ENCODE peak calls at places on chromosome 20, in seven cellular contexts. D is CD8-positive, alpha-beta T cell; K is cardiac fibroblast; V is NB4; M is HCT116; I is testis; L is left ventricle myocardium inferior. H is an unnamed sample.

GRCh38 chr20:621115-621756 is 11.1 kb upstream of the TCF15 start:
- DNase-seq in M (no peak), D (no peak), K (peak; percentile 54), L (no peak), V (peak; percentile 31), I (no peak), H (no peak)

GRCh38 chr20:15378151-15378550 is 1040.7 kb upstream of the FLRT3 start:
- DNase-seq in D (no peak), L (no peak), K (no peak), M (no peak), I (no peak), V (no peak), H (no peak)

GRCh38 chr20:1566701-1567100 is 9.2 kb upstream of the SIRPD start:
- DNase-seq in D (no peak), L (no peak), K (no peak), M (no peak), V (peak; percentile 0), I (no peak), H (no peak)

GRCh38 chr20:9279905-9280304 is 211.0 kb downstream of the PLCB4 start:
- DNase-seq in L (no peak), D (no peak), M (no peak), K (no peak), V (no peak), I (no peak), H (no peak)

GRCh38 chr20:11067359-11067758 is 393.6 kb upstream of the JAG1 start:
- DNase-seq in V (no peak), L (no peak), I (no peak), D (no peak), K (no peak), M (no peak), H (no peak)

GRCh38 chr20:64219202-64219601 is 36.3 kb upstream of the PCMTD2 start:
- DNase-seq in K (no peak), M (no peak), D (no peak), V (no peak), I (no peak), L (no peak), H (no peak)

GRCh38 chr20:23155141-23155590 is 69.0 kb upstream of the CD93 start:
- DNase-seq in K (no peak), V (peak; percentile 81), L (no peak), D (no peak), I (no peak), M (no peak), H (no peak)

GRCh38 chr20:8608470-8608869 is 460.4 kb upstream of the PLCB4 start:
- DNase-seq in D (no peak), L (no peak), K (peak; percentile 13), M (no peak), V (no peak), I (no peak), H (no peak)

GRCh38 chr20:64237316-64237715 is 18.2 kb upstream of the PCMTD2 start:
- DNase-seq in D (no peak), V (no peak), L (no peak), M (no peak), K (no peak), I (no peak), H (no peak)

GRCh38 chr20:8504030-8504429 is 372.0 kb downstream of the PLCB1 start:
- DNase-seq in K (no peak), V (no peak), L (no peak), M (no peak), I (no peak), D (no peak), H (no peak)

GRCh38 chr20:29873946-29874345 is 1383.5 kb upstream of the DEFB115 start:
- DNase-seq in M (no peak), L (peak; percentile 45), K (peak; percentile 38), D (peak; percentile 45), V (peak; percentile 69), I (peak; percentile 72), H (peak; percentile 78)

GRCh38 chr20:36311854-36312723 is 6.0 kb downstream of the DLGAP4 start:
- DNase-seq in I (no peak), D (no peak), M (no peak), L (no peak), V (no peak), K (no peak), H (peak; percentile 34)

GRCh38 chr20:1463971-1464570 is 2.6 kb downstream of the NSFL1C start:
- DNase-seq in I (peak; percentile 4), K (no peak), M (no peak), V (peak; percentile 45), L (no peak), D (no peak), H (no peak)

GRCh38 chr20:64065973-64066341 is 3.0 kb downstream of the TCEA2 start:
- DNase-seq in V (peak; percentile 89), L (no peak), M (peak; percentile 62), D (peak; percentile 62), K (peak; percentile 80), I (no peak), H (no peak)

GRCh38 chr20:23668477-23668951 is 20.3 kb downstream of the CST4 start:
- DNase-seq in K (peak; percentile 74), I (peak; percentile 78), M (peak; percentile 54), V (peak; percentile 70), L (no peak), D (no peak), H (peak; percentile 57)

GRCh38 chr20:7950387-7950786 is 10.1 kb upstream of the HAO1 start:
- DNase-seq in D (no peak), V (no peak), M (no peak), I (no peak), L (no peak), K (no peak), H (no peak)

GRCh38 chr20:25042531-25043498 is 15.1 kb downstream of the ACSS1 start:
- DNase-seq in V (peak; percentile 92), M (no peak), L (peak; percentile 70), D (peak; percentile 65), K (no peak), I (peak; percentile 42), H (no peak)

GRCh38 chr20:4109587-4109986 is 94.2 kb upstream of the RNF24 start:
- DNase-seq in L (no peak), D (no peak), K (no peak), M (no peak), V (no peak), I (no peak), H (no peak)

GRCh38 chr20:24438331-24438730 is 31.1 kb upstream of the SYNDIG1 start:
- DNase-seq in I (no peak), D (no peak), K (no peak), L (no peak), V (no peak), M (no peak), H (no peak)

GRCh38 chr20:55103188-55103587 is 627.8 kb downstream of the DOK5 start:
- DNase-seq in L (no peak), V (no peak), D (no peak), I (no peak), K (no peak), M (no peak), H (no peak)

GRCh38 chr20:57469418-57470211 is 55.3 kb downstream of the CTCFL start:
- DNase-seq in L (peak; percentile 65), D (no peak), K (no peak), V (no peak), M (no peak), I (peak; percentile 22), H (peak; percentile 19)

GRCh38 chr20:23100021-23100753 is 14.1 kb upstream of the CD93 start:
- DNase-seq in V (no peak), D (no peak), I (peak; percentile 37), K (no peak), M (no peak), L (no peak), H (no peak)

GRCh38 chr20:11235058-11235457 is 561.3 kb upstream of the JAG1 start:
- DNase-seq in V (no peak), K (peak; percentile 52), D (no peak), M (no peak), I (no peak), L (no peak), H (no peak)

GRCh38 chr20:64047968-64048401 is 1.5 kb downstream of the SOX18 start:
- DNase-seq in M (no peak), D (no peak), V (peak; percentile 80), I (no peak), K (no peak), L (no peak), H (no peak)

GRCh38 chr20:51345601-51346101 is 196.9 kb downstream of the NFATC2 start:
- DNase-seq in I (peak; percentile 56), V (no peak), M (no peak), K (peak; percentile 82), D (no peak), L (no peak), H (peak; percentile 54)

GRCh38 chr20:44930517-44931168 is 20.8 kb downstream of the PABPC1L start:
- DNase-seq in D (no peak), K (no peak), M (no peak), I (no peak), L (no peak), V (no peak), H (no peak)
- H3K4me3 ChIP-seq in D (no peak overlapping the region), K (no peak overlapping the region), M (no peak overlapping the region), I (no peak overlapping the region), L (no peak overlapping the region), V (no peak overlapping the region), H (no peak overlapping the region)

DNA sequence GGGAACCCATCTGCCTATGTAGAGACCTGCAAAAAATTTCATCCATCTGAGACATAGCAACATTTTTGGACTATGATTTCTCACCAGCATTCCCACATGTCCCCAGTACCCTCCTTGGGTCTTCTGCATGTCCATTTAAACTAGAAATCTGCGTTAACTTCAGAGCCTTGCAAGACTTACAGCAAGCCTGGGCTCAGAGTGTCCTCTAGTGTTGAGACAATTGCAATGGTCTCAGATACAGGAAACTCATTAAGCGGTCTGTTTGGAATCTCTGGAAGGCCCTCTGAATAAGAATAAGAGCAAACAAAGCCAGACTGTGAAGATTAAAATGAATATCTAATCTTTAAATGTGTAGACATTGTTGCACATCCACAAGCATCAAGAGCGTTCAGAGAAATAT is 20.5 kb upstream of the PI3 start:
- DNase-seq in I (no peak), V (peak; percentile 9), L (no peak), K (peak; percentile 9), D (no peak), M (no peak), H (no peak)
- TF ChIP-seq CTCF in I (no peak), V (no peak), L (no peak), K (no peak), D (no peak), M (no peak), H (no peak)

GRCh38 chr20:3043381-3043780 is at the start of gene GNRH2:
- DNase-seq in M (no peak), D (no peak), V (no peak), K (no peak), I (no peak), L (no peak), H (no peak)

GRCh38 chr20:3044336-3044965 is 1.0 kb downstream of the GNRH2 start:
- DNase-seq in M (no peak), K (no peak), L (no peak), V (no peak), D (no peak), I (no peak), H (no peak)

GRCh38 chr20:3042621-3043020 is 801 bp upstream of the GNRH2 start:
- DNase-seq in M (no peak), K (no peak), I (peak; percentile 53), D (no peak), L (peak; percentile 62), V (no peak), H (peak; percentile 85)

GRCh38 chr20:3040086-3040485 is 3.3 kb upstream of the GNRH2 start:
- DNase-seq in K (no peak), D (no peak), I (no peak), M (no peak), V (no peak), L (no peak), H (no peak)

GRCh38 chr20:3041818-3042504 is 1.5 kb upstream of the GNRH2 start:
- DNase-seq in I (no peak), L (no peak), M (no peak), K (no peak), V (no peak), D (no peak), H (no peak)
- H3K4me3 ChIP-seq in I (no peak overlapping the region), L (peak overlapping the region; percentile 11), M (no peak overlapping the region), K (no peak overlapping the region), V (no peak overlapping the region), D (no peak overlapping the region), H (no peak overlapping the region)

GRCh38 chr20:46468508-46468907 is 44.9 kb downstream of the ZNF334 start:
- DNase-seq in L (no peak), D (no peak), V (no peak), I (no peak), M (no peak), K (no peak), H (no peak)
- TF ChIP-seq CTCF in L (no peak), D (no peak), V (no peak), I (no peak), M (no peak), K (no peak), H (no peak)

H was measured in tibial artery.